ENCODE peak calls at places on chromosomes 2 and 18, in five cellular contexts. E is KG1, Q is HEK293T, T is germinal center, D is LoVo. L is an unnamed sample.

GRCh38 chr2:151525872-151526271 is 116.2 kb downstream of the RIF1 start:
- DNase-seq in E (no peak), Q (no peak), T (peak), D (no peak), L (no peak)

GRCh38 chr2:61218076-61218816 is 56.3 kb downstream of the C2orf74 start:
- DNase-seq in E (no peak), Q (no peak), T (no peak), D (no peak), L (no peak)

GRCh38 chr2:42407476-42407875 is 46.5 kb upstream of the COX7A2L start:
- DNase-seq in E (no peak), Q (no peak), T (no peak), D (no peak), L (no peak)

GRCh38 chr2:112181571-112182290 is 43.5 kb downstream of the FBLN7 start:
- DNase-seq in E (no peak), Q (no peak), T (no peak), D (no peak), L (no peak)

GRCh38 chr2:179768765-179769164 is 92.6 kb downstream of the ZNF385B start:
- DNase-seq in E (no peak), Q (no peak), T (no peak), D (no peak), L (no peak)

GRCh38 chr2:170155022-170155722 is 22.8 kb upstream of the MYO3B start:
- DNase-seq in E (no peak), Q (peak), T (no peak), D (no peak), L (peak)

GRCh38 chr2:112155331-112156151 is 17.4 kb downstream of the FBLN7 start:
- DNase-seq in E (no peak), Q (no peak), T (peak), D (no peak), L (no peak)

GRCh38 chr18:24075731-24076130 is 61.2 kb downstream of the TTC39C start:
- DNase-seq in E (no peak), Q (no peak), T (no peak), D (no peak), L (no peak)

GRCh38 chr2:197873293-197873701 is 68.9 kb downstream of the PLCL1 start:
- DNase-seq in E (no peak), Q (peak), T (no peak), D (no peak), L (no peak)

GRCh38 chr2:9249036-9249800 is 42.6 kb downstream of the ASAP2 start:
- DNase-seq in E (no peak), Q (no peak), T (no peak), D (no peak), L (no peak)

GRCh38 chr2:141195087-141195486 is 935.7 kb downstream of the LRP1B start:
- DNase-seq in E (peak), Q (no peak), T (no peak), D (no peak), L (peak)

GRCh38 chr2:165573534-165574461 is 104.3 kb downstream of the CSRNP3 start:
- DNase-seq in E (no peak), Q (peak), T (no peak), D (peak), L (peak)

GRCh38 chr18:26415631-26416030 is 132.7 kb downstream of the KCTD1 start:
- DNase-seq in E (no peak), Q (no peak), T (no peak), D (no peak), L (no peak)

GRCh38 chr2:150487537-150488429 is at the start of gene RND3:
- DNase-seq in E (no peak), Q (peak), T (peak), D (peak), L (peak)

GRCh38 chr2:239054921-239055320 is 207.0 kb downstream of the TWIST2 start:
- DNase-seq in E (no peak), Q (no peak), T (no peak), D (no peak), L (no peak)

GRCh38 chr2:48978131-48978530 is 176.2 kb downstream of the FSHR start:
- DNase-seq in E (no peak), Q (no peak), T (no peak), D (no peak), L (no peak)

GRCh38 chr18:3839481-3840075 is 389.6 kb downstream of the TGIF1 start:
- DNase-seq in E (no peak), Q (no peak), T (no peak), D (no peak), L (peak)

GRCh38 chr2:3536682-3537632 is 17.6 kb upstream of the ADI1 start:
- DNase-seq in E (no peak), Q (peak), T (peak), D (peak), L (peak)

GRCh38 chr2:205684871-205685313 is 2.6 kb downstream of the NRP2 start:
- DNase-seq in E (no peak), Q (no peak), T (no peak), D (no peak), L (no peak)

GRCh38 chr2:237590272-237591020 is at the start of gene RAB17:
- DNase-seq in E (no peak), Q (no peak), T (no peak), D (peak), L (no peak)

GRCh38 chr2:234162876-234163275 is 112.4 kb downstream of the SPP2 start:
- DNase-seq in E (no peak), Q (no peak), T (no peak), D (no peak), L (no peak)

GRCh38 chr2:171342014-171342413 is 91.8 kb downstream of the METTL8 start:
- DNase-seq in E (no peak), Q (no peak), T (no peak), D (no peak), L (no peak)

GRCh38 chr2:61617610-61618009 is 79.5 kb upstream of the XPO1 start:
- DNase-seq in E (no peak), Q (no peak), T (no peak), D (no peak), L (no peak)

GRCh38 chr2:104945866-104946265 is 92.0 kb downstream of the POU3F3 start:
- DNase-seq in E (no peak), Q (no peak), T (no peak), D (no peak), L (no peak)

GRCh38 chr2:169069341-169069740 is at the start of gene DHRS9:
- DNase-seq in E (no peak), Q (no peak), T (no peak), D (peak), L (peak)

GRCh38 chr18:48749768-48750167 is 201.0 kb downstream of the SMAD7 start:
- DNase-seq in E (no peak), Q (no peak), T (no peak), D (no peak), L (no peak)

GRCh38 chr2:11444737-11445136 is 21.2 kb downstream of the E2F6 start:
- DNase-seq in E (no peak), Q (no peak), T (no peak), D (no peak), L (no peak)

GRCh38 chr2:15776629-15776919 is 163.8 kb upstream of the MYCN start:
- DNase-seq in E (no peak), Q (no peak), T (no peak), D (no peak), L (no peak)

GRCh38 chr2:70748002-70748779 is 19.8 kb downstream of the ADD2 start:
- DNase-seq in E (no peak), Q (no peak), T (no peak), D (no peak), L (no peak)

GRCh38 chr2:30252723-30253688 is 21.7 kb downstream of the LBH start:
- DNase-seq in E (no peak), Q (peak), T (no peak), D (peak), L (peak)

GRCh38 chr2:3107567-3107966 is 270.1 kb downstream of the EIPR1 start:
- DNase-seq in E (no peak), Q (peak), T (no peak), D (no peak), L (no peak)

GRCh38 chr2:28380185-28380584 is 12.5 kb upstream of the FOSL2 start:
- DNase-seq in E (no peak), Q (no peak), T (no peak), D (no peak), L (no peak)

GRCh38 chr2:236984046-236984445 is 101.6 kb upstream of the COPS8 start:
- DNase-seq in E (no peak), Q (no peak), T (no peak), D (no peak), L (no peak)

GRCh38 chr2:234496442-234496834 is 443 bp downstream of the ARL4C start:
- DNase-seq in E (no peak), Q (peak), T (peak), D (peak), L (peak)

GRCh38 chr2:196218109-196218508 is 46.7 kb upstream of the STK17B start:
- DNase-seq in E (no peak), Q (no peak), T (no peak), D (no peak), L (no peak)

GRCh38 chr2:141392517-141393213 is 738.2 kb downstream of the LRP1B start:
- DNase-seq in E (no peak), Q (no peak), T (no peak), D (no peak), L (peak)

GRCh38 chr2:110858135-110858737 is 125.9 kb downstream of the ACOXL start:
- DNase-seq in E (no peak), Q (no peak), T (peak), D (no peak), L (no peak)